ENCODE peak calls at places on chromosomes 2 and 18, in ten cellular contexts. G is glutamatergic neuron, E is RPMI7951, X is astrocyte of the cerebellum, C is NAMALWA, V is ascending aorta, T is lung, F is EH, J is transverse colon, B is lower leg skin. D is an unnamed sample.

GRCh38 chr2:219350215-219350937 is 17.8 kb upstream of the RESP18 start:
- DNase-seq in X (no peak), T (no peak), F (peak; percentile 92), J (no peak), C (no peak), B (no peak), G (no peak), E (peak; percentile 84), V (no peak), D (no peak)

GRCh38 chr2:191166111-191166755 is 15.4 kb upstream of the STAT4 start:
- DNase-seq in X (no peak), G (no peak), J (no peak), V (no peak), B (no peak), F (peak; percentile 87), E (peak; percentile 76), C (no peak), T (no peak), D (no peak)

GRCh38 chr2:201964631-201965206 is 68.9 kb upstream of the FZD7 start:
- DNase-seq in E (no peak), J (no peak), G (no peak), X (peak; percentile 76), C (no peak), B (no peak), V (no peak), F (peak; percentile 26), T (no peak), D (no peak)

GRCh38 chr2:205903549-205904129 is 182.3 kb downstream of the INO80D start:
- DNase-seq in J (peak; percentile 74), V (no peak), G (peak; percentile 71), T (no peak), C (peak; percentile 36), E (peak; percentile 38), F (peak; percentile 25), X (no peak), B (no peak), D (no peak)

GRCh38 chr2:153519260-153519875 is 40.8 kb upstream of the RPRM start:
- DNase-seq in E (peak; percentile 47), G (peak; percentile 53), C (peak; percentile 72), B (peak; percentile 47), V (no peak), F (peak; percentile 48), J (peak; percentile 54), T (peak; percentile 47), X (peak; percentile 50), D (no peak)

GRCh38 chr2:104890092-104890393 is 36.1 kb downstream of the POU3F3 start:
- DNase-seq in C (no peak), F (no peak), G (no peak), T (no peak), V (no peak), X (no peak), E (no peak), J (peak; percentile 64), B (no peak), D (no peak)

GRCh38 chr2:154912215-154912614 is 213.7 kb downstream of the KCNJ3 start:
- DNase-seq in B (no peak), X (no peak), J (peak; percentile 62), T (no peak), C (no peak), F (no peak), V (no peak), G (no peak), E (no peak), D (no peak)

GRCh38 chr2:221308507-221309054 is 263.5 kb downstream of the EPHA4 start:
- DNase-seq in X (no peak), F (no peak), J (no peak), E (no peak), T (no peak), G (no peak), B (no peak), C (no peak), V (no peak), D (no peak)

GRCh38 chr2:28510184-28510583 is 14.3 kb downstream of the PLB1 start:
- DNase-seq in X (no peak), J (no peak), C (no peak), G (no peak), T (no peak), B (no peak), V (no peak), E (peak; percentile 19), F (no peak), D (peak; percentile 64)

GRCh38 chr2:121832992-121833732 is 77.7 kb downstream of the TSN start:
- DNase-seq in J (no peak), E (no peak), F (no peak), B (no peak), G (no peak), X (no peak), C (no peak), V (no peak), T (no peak), D (no peak)

GRCh38 chr2:236286866-236287545 is 22.8 kb upstream of the ASB18 start:
- DNase-seq in B (no peak), C (no peak), X (no peak), F (peak; percentile 89), T (no peak), V (no peak), J (no peak), E (peak; percentile 81), G (no peak), D (no peak)

GRCh38 chr2:149329068-149329467 is 1.3 kb upstream of the LYPD6 start:
- DNase-seq in J (no peak), X (no peak), V (no peak), C (no peak), E (peak; percentile 16), B (no peak), G (peak; percentile 51), T (no peak), F (peak; percentile 1), D (no peak)

GRCh38 chr18:10973579-10974260 is 175.6 kb downstream of the PIEZO2 start:
- DNase-seq in X (peak; percentile 12), C (no peak), F (no peak), B (no peak), V (no peak), E (peak; percentile 66), J (no peak), G (no peak), T (no peak), D (no peak)

GRCh38 chr2:72919414-72920316 is 2.3 kb downstream of the EMX1 start:
- DNase-seq in E (no peak), V (no peak), B (no peak), T (no peak), J (no peak), F (no peak), G (peak; percentile 44), X (no peak), C (no peak), D (no peak)

GRCh38 chr18:27185025-27185763 is at the start of gene CHST9:
- DNase-seq in C (no peak), F (no peak), X (no peak), V (no peak), B (no peak), J (no peak), E (no peak), G (peak; percentile 53), T (no peak), D (peak; percentile 46)

GRCh38 chr2:240685771-240686371 is 3.2 kb upstream of the AQP12B start:
- DNase-seq in C (peak; percentile 17), J (peak; percentile 61), G (no peak), X (no peak), V (no peak), F (no peak), E (no peak), B (no peak), T (no peak), D (no peak)

GRCh38 chr2:207487650-207488315 is 42.0 kb upstream of the CREB1 start:
- DNase-seq in C (no peak), B (no peak), T (no peak), F (peak; percentile 97), V (no peak), G (no peak), X (peak; percentile 63), J (no peak), E (peak; percentile 82), D (no peak)

GRCh38 chr2:6968319-6969100 is 51.3 kb downstream of the RNF144A start:
- DNase-seq in B (no peak), X (peak; percentile 87), V (no peak), J (no peak), T (no peak), C (peak; percentile 5), E (peak; percentile 46), G (no peak), F (no peak), D (peak; percentile 36)